ENCODE peak calls at places on chromosomes 16 and 17, in eight cellular contexts. M, F, Q, X, H, S, J and G are unnamed samples.

GRCh38 chr17:53791551-53791950 is 31.2 kb upstream of the KIF2B start:
- DNase-seq in M (no peak), F (no peak), Q (no peak), X (no peak), H (no peak), S (no peak), J (no peak), G (no peak)

GRCh38 chr17:77887110-77887463 is 71.4 kb upstream of the TNRC6C start:
- DNase-seq in M (no peak), F (no peak), Q (no peak), X (no peak), H (no peak), S (no peak), J (no peak), G (no peak)

GRCh38 chr16:69112285-69113129 is 7.1 kb downstream of the HAS3 start:
- DNase-seq in M (no peak), F (no peak), Q (peak), X (peak), H (no peak), S (peak), J (peak), G (no peak)

GRCh38 chr17:66367112-66367511 is 64.7 kb downstream of the PRKCA start:
- DNase-seq in M (no peak), F (no peak), Q (no peak), X (no peak), H (no peak), S (no peak), J (no peak), G (no peak)

GRCh38 chr17:77281024-77281903 is 140.5 kb downstream of the SEC14L1 start:
- DNase-seq in M (no peak), F (peak), Q (peak), X (no peak), H (no peak), S (peak), J (peak), G (no peak)

GRCh38 chr16:89700649-89701424 is 668 bp downstream of the SPATA2L start:
- DNase-seq in M (no peak), F (no peak), Q (peak), X (no peak), H (no peak), S (peak), J (peak), G (no peak)

GRCh38 chr17:40556884-40557414 is 8.3 kb downstream of the CCR7 start:
- DNase-seq in M (no peak), F (no peak), Q (no peak), X (no peak), H (no peak), S (no peak), J (peak), G (no peak)

GRCh38 chr16:82598766-82599165 is 28.0 kb upstream of the CDH13 start:
- DNase-seq in M (no peak), F (no peak), Q (no peak), X (no peak), H (no peak), S (no peak), J (no peak), G (no peak)

GRCh38 chr17:30237296-30238002 is 2.0 kb upstream of the SLC6A4 start:
- DNase-seq in M (no peak), F (no peak), Q (no peak), X (no peak), H (no peak), S (no peak), J (no peak), G (no peak)

GRCh38 chr17:5055543-5055942 is 20.3 kb upstream of the SLC52A1 start:
- DNase-seq in M (no peak), F (no peak), Q (no peak), X (no peak), H (no peak), S (no peak), J (no peak), G (no peak)

GRCh38 chr17:73228748-73229236 is 32.9 kb downstream of the CPSF4L start:
- DNase-seq in M (peak), F (no peak), Q (peak), X (no peak), H (peak), S (peak), J (peak), G (peak)

GRCh38 chr17:78896091-78896833 is 6.7 kb downstream of the CEP295NL start:
- DNase-seq in M (no peak), F (no peak), Q (no peak), X (no peak), H (no peak), S (no peak), J (no peak), G (no peak)

GRCh38 chr17:80779961-80780380 is 211.7 kb upstream of the CHMP6 start:
- DNase-seq in M (no peak), F (no peak), Q (peak), X (no peak), H (peak), S (no peak), J (no peak), G (no peak)

GRCh38 chr17:14289162-14289561 is 11.7 kb upstream of the HS3ST3B1 start:
- DNase-seq in M (no peak), F (no peak), Q (no peak), X (no peak), H (no peak), S (no peak), J (no peak), G (no peak)

GRCh38 chr16:3949946-3950342 is 69.4 kb upstream of the CREBBP start:
- DNase-seq in M (no peak), F (no peak), Q (no peak), X (no peak), H (no peak), S (no peak), J (no peak), G (no peak)

GRCh38 chr16:84600343-84601229 is 17.3 kb downstream of the COTL1 start:
- DNase-seq in M (no peak), F (no peak), Q (peak), X (no peak), H (no peak), S (peak), J (peak), G (no peak)